ENCODE peak calls at places on chromosome 7, in four cellular contexts. One of them, this sample, is unnamed.

GRCh38 chr7:75743455-75743859 is 4.7 kb upstream of the HIP1 start:
- DNase-seq in H1: no peak
- DNase-seq in mesendoderm: no peak
- DNase-seq in IMR-90: no peak
- DNase-seq in this sample: no peak

GRCh38 chr7:42945821-42946615 is 13.8 kb downstream of the MRPL32 start:
- DNase-seq in IMR-90: no peak
- DNase-seq in H1: no peak
- DNase-seq in mesendoderm: no peak
- DNase-seq in this sample: no peak

GRCh38 chr7:584122-584465 is 64.4 kb upstream of the PDGFA start:
- DNase-seq in IMR-90: no peak
- DNase-seq in H1: no peak
- DNase-seq in mesendoderm: no peak
- DNase-seq in this sample: peak

GRCh38 chr7:84237533-84238173 is 43.1 kb upstream of the SEMA3A start:
- DNase-seq in IMR-90: peak
- DNase-seq in mesendoderm: no peak
- DNase-seq in H1: no peak
- DNase-seq in this sample: peak

GRCh38 chr7:107690611-107691010 is 30.0 kb downstream of the SLC26A4 start:
- DNase-seq in IMR-90: peak
- DNase-seq in H1: no peak
- DNase-seq in mesendoderm: no peak
- DNase-seq in this sample: peak

GRCh38 chr7:106462365-106462859 is 177.6 kb upstream of the NAMPT start:
- DNase-seq in mesendoderm: peak
- DNase-seq in H1: no peak
- DNase-seq in IMR-90: peak
- DNase-seq in this sample: peak

GRCh38 chr7:157654350-157654749 is 317.5 kb downstream of the DNAJB6 start:
- DNase-seq in IMR-90: no peak
- DNase-seq in mesendoderm: no peak
- DNase-seq in H1: no peak
- DNase-seq in this sample: no peak

GRCh38 chr7:6251653-6252052 is 20.8 kb downstream of the CYTH3 start:
- DNase-seq in H1: no peak
- DNase-seq in mesendoderm: no peak
- DNase-seq in IMR-90: no peak
- DNase-seq in this sample: no peak

GRCh38 chr7:45687185-45687560 is 113.0 kb downstream of the ADCY1 start:
- DNase-seq in mesendoderm: no peak
- DNase-seq in H1: no peak
- DNase-seq in IMR-90: no peak
- DNase-seq in this sample: no peak

GRCh38 chr7:49091519-49091918 is 167.2 kb downstream of the CDC14C start:
- DNase-seq in mesendoderm: no peak
- DNase-seq in IMR-90: no peak
- DNase-seq in H1: no peak
- DNase-seq in this sample: no peak

GRCh38 chr7:40918701-40919271 is 784.0 kb downstream of the SUGCT start:
- DNase-seq in IMR-90: peak
- DNase-seq in H1: no peak
- DNase-seq in mesendoderm: no peak
- DNase-seq in this sample: peak

GRCh38 chr7:128940494-128941322 is 3.0 kb downstream of the IRF5 start:
- DNase-seq in mesendoderm: no peak
- DNase-seq in IMR-90: no peak
- DNase-seq in H1: no peak
- DNase-seq in this sample: no peak

GRCh38 chr7:139598642-139599041 is 75.2 kb downstream of the CLEC2L start:
- DNase-seq in IMR-90: no peak
- DNase-seq in H1: no peak
- DNase-seq in mesendoderm: no peak
- DNase-seq in this sample: no peak

GRCh38 chr7:74569501-74570075 is 87.9 kb upstream of the GTF2I start:
- DNase-seq in H1: no peak
- DNase-seq in mesendoderm: no peak
- DNase-seq in IMR-90: no peak
- DNase-seq in this sample: no peak

GRCh38 chr7:145263886-145264285 is 428.0 kb upstream of the TPK1 start:
- DNase-seq in mesendoderm: no peak
- DNase-seq in H1: no peak
- DNase-seq in IMR-90: no peak
- DNase-seq in this sample: no peak

GRCh38 chr7:16847381-16847860 is 34.4 kb downstream of the AGR3 start:
- DNase-seq in IMR-90: peak
- DNase-seq in H1: no peak
- DNase-seq in mesendoderm: peak
- DNase-seq in this sample: peak

GRCh38 chr7:121006731-121007315 is 18.3 kb downstream of the CPED1 start:
- DNase-seq in H1: no peak
- DNase-seq in IMR-90: no peak
- DNase-seq in mesendoderm: peak
- DNase-seq in this sample: peak

GRCh38 chr7:100213672-100214071 is 6.1 kb upstream of the PVRIG start:
- DNase-seq in H1: no peak
- DNase-seq in IMR-90: no peak
- DNase-seq in mesendoderm: no peak
- DNase-seq in this sample: peak

GRCh38 chr7:155214328-155214986 is 83.2 kb upstream of the INSIG1 start:
- DNase-seq in H1: no peak
- DNase-seq in mesendoderm: no peak
- DNase-seq in IMR-90: no peak
- DNase-seq in this sample: peak

GRCh38 chr7:44285561-44285960 is 39.8 kb downstream of the CAMK2B start:
- DNase-seq in H1: no peak
- DNase-seq in IMR-90: no peak
- DNase-seq in mesendoderm: no peak
- DNase-seq in this sample: no peak

GRCh38 chr7:133353775-133354174 is 100.9 kb downstream of the EXOC4 start:
- DNase-seq in IMR-90: no peak
- DNase-seq in mesendoderm: no peak
- DNase-seq in H1: no peak
- DNase-seq in this sample: no peak

GRCh38 chr7:108525327-108525984 is 479 bp downstream of the PNPLA8 start:
- DNase-seq in IMR-90: peak
- DNase-seq in H1: peak
- DNase-seq in mesendoderm: peak
- DNase-seq in this sample: peak

GRCh38 chr7:158587425-158588084 is at the start of gene PTPRN2:
- DNase-seq in H1: no peak
- DNase-seq in mesendoderm: peak
- DNase-seq in IMR-90: peak
- DNase-seq in this sample: peak

GRCh38 chr7:17304926-17305325 is 6.5 kb downstream of the AHR start:
- DNase-seq in IMR-90: peak
- DNase-seq in H1: no peak
- DNase-seq in mesendoderm: peak
- DNase-seq in this sample: peak

GRCh38 chr7:126574838-126575250 is 677.9 kb downstream of the GRM8 start:
- DNase-seq in H1: peak
- DNase-seq in IMR-90: no peak
- DNase-seq in mesendoderm: peak
- DNase-seq in this sample: peak

GRCh38 chr7:5541087-5541992 is 117.7 kb upstream of the TNRC18 start:
- DNase-seq in IMR-90: no peak
- DNase-seq in mesendoderm: no peak
- DNase-seq in H1: no peak
- DNase-seq in this sample: no peak

GRCh38 chr7:148575640-148576411 is 14.7 kb upstream of the C7orf33 start:
- DNase-seq in H1: no peak
- DNase-seq in IMR-90: peak
- DNase-seq in mesendoderm: peak
- DNase-seq in this sample: peak

GRCh38 chr7:2757361-2757903 is 69.4 kb downstream of the AMZ1 start:
- DNase-seq in IMR-90: no peak
- DNase-seq in H1: no peak
- DNase-seq in mesendoderm: no peak
- DNase-seq in this sample: no peak

GRCh38 chr7:80941206-80941758 is 22.4 kb upstream of the SEMA3C start:
- DNase-seq in mesendoderm: no peak
- DNase-seq in H1: no peak
- DNase-seq in IMR-90: peak
- DNase-seq in this sample: peak

GRCh38 chr7:5433181-5433580 is 9.5 kb upstream of the TNRC18 start:
- DNase-seq in IMR-90: no peak
- DNase-seq in H1: no peak
- DNase-seq in mesendoderm: no peak
- DNase-seq in this sample: no peak

GRCh38 chr7:45192546-45193177 is 35.1 kb downstream of the RAMP3 start:
- DNase-seq in H1: no peak
- DNase-seq in IMR-90: no peak
- DNase-seq in mesendoderm: no peak
- DNase-seq in this sample: no peak

GRCh38 chr7:22665816-22666375 is 61.1 kb upstream of the IL6 start:
- DNase-seq in H1: no peak
- DNase-seq in IMR-90: peak
- DNase-seq in mesendoderm: no peak
- DNase-seq in this sample: no peak

GRCh38 chr7:22667187-22667561 is 59.8 kb upstream of the IL6 start:
- DNase-seq in H1: no peak
- DNase-seq in mesendoderm: no peak
- DNase-seq in IMR-90: no peak
- DNase-seq in this sample: no peak

GRCh38 chr7:22668971-22669401 is 58.0 kb upstream of the IL6 start:
- DNase-seq in H1: peak
- DNase-seq in mesendoderm: peak
- DNase-seq in IMR-90: no peak
- DNase-seq in this sample: peak

GRCh38 chr7:22666732-22667131 is 60.3 kb upstream of the IL6 start:
- DNase-seq in mesendoderm: no peak
- DNase-seq in H1: no peak
- DNase-seq in IMR-90: peak
- DNase-seq in this sample: no peak

GRCh38 chr7:22667562-22668239 is 59.3 kb upstream of the IL6 start:
- DNase-seq in IMR-90: peak
- DNase-seq in mesendoderm: peak
- DNase-seq in H1: peak
- DNase-seq in this sample: peak
- H3K18ac ChIP-seq in IMR-90: peak
- H3K18ac ChIP-seq in mesendoderm: no peak
- H3K18ac ChIP-seq in H1: peak
- H3K18ac ChIP-seq in this sample: no peak

GRCh38 chr7:71133232-71133622 is 1.3 kb downstream of the GALNT17 start:
- DNase-seq in IMR-90: no peak
- DNase-seq in H1: no peak
- DNase-seq in mesendoderm: no peak
- DNase-seq in this sample: no peak

GRCh38 chr7:71132521-71133231 is 732 bp downstream of the GALNT17 start:
- DNase-seq in H1: no peak
- DNase-seq in IMR-90: no peak
- DNase-seq in mesendoderm: peak
- DNase-seq in this sample: no peak

GRCh38 chr7:71130280-71130679 is 1.7 kb upstream of the GALNT17 start:
- DNase-seq in IMR-90: no peak
- DNase-seq in H1: no peak
- DNase-seq in mesendoderm: no peak
- DNase-seq in this sample: no peak

GRCh38 chr7:71131753-71132520 is at the start of gene GALNT17:
- DNase-seq in IMR-90: no peak
- DNase-seq in H1: no peak
- DNase-seq in mesendoderm: peak
- DNase-seq in this sample: no peak

DNA sequence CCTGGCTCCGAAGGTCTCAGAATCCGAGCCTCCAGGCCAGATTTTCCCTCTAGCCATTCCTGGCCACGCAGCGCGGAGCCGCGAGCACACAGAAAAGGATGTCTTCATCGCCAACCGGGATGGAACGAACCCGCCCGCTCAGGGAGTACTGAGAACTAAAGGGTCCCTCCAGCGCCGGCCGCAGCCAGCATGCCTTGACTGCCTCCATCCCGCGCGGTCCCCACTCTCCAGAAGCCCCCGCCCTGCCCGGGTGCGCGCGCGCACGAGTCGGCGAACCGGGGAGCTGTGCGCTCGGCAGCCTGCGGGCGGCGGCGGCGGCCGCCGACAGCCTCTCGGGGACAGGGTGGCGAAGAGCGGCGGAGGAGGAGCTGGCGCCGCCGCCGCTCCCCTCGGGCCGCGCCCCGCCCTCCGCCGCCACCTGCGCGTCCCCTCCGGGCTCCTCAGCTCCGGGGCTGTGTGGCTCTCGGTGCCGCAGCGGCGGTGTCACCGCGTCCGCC is 640 bp upstream of the GALNT17 start:
- DNase-seq in IMR-90: no peak
- DNase-seq in H1: no peak
- DNase-seq in mesendoderm: peak
- DNase-seq in this sample: no peak
- H3K4me3 ChIP-seq in IMR-90: no peak
- H3K4me3 ChIP-seq in H1: peak
- H3K4me3 ChIP-seq in mesendoderm: peak
- H3K4me3 ChIP-seq in this sample: peak

DNA sequence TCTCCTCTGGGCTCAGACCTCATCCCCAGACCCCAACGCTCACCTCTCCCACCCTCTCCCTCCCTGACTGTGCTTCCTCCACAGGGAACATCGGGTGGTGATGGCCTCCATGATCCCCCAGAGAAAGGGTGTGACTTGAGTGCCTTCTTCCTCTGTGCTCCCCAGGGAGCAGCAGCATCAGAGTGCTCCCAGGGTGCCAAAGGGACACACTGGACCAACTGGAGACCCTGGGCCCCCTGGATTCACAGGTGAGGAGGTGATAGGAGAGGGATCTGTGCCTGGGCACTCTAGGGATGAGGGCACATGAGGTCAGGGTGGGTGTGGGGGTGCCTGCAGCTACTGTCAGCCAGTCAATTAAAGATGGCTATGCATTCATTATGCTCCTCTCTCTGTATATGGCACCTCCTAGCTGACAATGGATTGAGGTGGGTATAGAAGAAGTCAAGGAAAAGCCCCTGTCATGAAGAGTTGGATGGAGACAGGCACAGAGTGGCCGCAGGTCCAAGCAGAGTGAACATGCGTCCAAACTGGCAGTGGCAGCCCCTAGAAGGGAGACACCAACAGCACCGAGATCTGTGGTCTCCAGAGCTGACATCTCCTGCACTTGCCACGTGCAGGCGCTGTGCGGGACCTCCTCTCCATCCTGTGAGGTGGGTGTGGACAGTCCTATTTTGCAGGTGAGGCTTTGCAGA is 15.5 kb upstream of the VOPP1 start:
- DNase-seq in mesendoderm: no peak
- DNase-seq in IMR-90: no peak
- DNase-seq in H1: no peak
- DNase-seq in this sample: no peak
- H3K18ac ChIP-seq in mesendoderm: no peak
- H3K18ac ChIP-seq in IMR-90: no peak
- H3K18ac ChIP-seq in H1: no peak
- H3K18ac ChIP-seq in this sample: no peak

DNA sequence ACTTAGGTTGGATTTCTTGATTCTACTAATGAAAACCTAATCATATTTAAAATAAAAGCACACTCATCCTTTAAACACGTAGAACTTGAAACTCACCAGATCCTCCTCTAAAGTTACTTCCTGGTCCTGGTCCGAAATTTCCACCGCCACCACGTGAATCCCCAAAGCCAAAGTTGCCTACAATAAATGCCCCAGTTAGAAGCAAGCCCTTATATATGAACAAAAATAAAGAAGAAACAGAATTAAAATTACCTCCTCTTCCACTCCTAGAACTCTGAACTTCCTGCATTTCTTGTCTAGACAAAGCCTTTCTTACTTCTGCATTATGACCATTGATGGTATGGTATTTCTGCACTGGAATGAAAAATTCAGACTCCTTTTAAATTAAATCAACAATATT is 4.2 kb downstream of the HNRNPA2B1 start:
- DNase-seq in IMR-90: no peak
- DNase-seq in mesendoderm: no peak
- DNase-seq in H1: no peak
- DNase-seq in this sample: no peak
- H3K4me3 ChIP-seq in IMR-90: no peak
- H3K4me3 ChIP-seq in mesendoderm: no peak
- H3K4me3 ChIP-seq in H1: no peak
- H3K4me3 ChIP-seq in this sample: no peak

This sample was measured in trophoblast cell.